ENCODE peak calls at places on chromosomes 3 and 15, in ten cellular contexts. One of them, this sample, is unnamed.
A peak's percentile ranks its signal among the peaks of the same experiment; 100 is the strongest.

GRCh38 chr3:30469125-30469524 is 137.3 kb upstream of the TGFBR2 start:
- DNase-seq in neuronal stem cell: no peak
- DNase-seq in fibroblast of lung: peak; percentile 47
- DNase-seq in right atrium auricular region: no peak
- DNase-seq in cardiac muscle cell: no peak
- DNase-seq in IMR-90: no peak
- DNase-seq in endodermal cell: no peak
- DNase-seq in sigmoid colon: no peak
- DNase-seq in lower leg skin: no peak
- DNase-seq in thoracic aorta: no peak
- DNase-seq in this sample: no peak

GRCh38 chr3:177051419-177051818 is 145.9 kb downstream of the TBL1XR1 start:
- DNase-seq in neuronal stem cell: no peak
- DNase-seq in fibroblast of lung: no peak
- DNase-seq in right atrium auricular region: no peak
- DNase-seq in cardiac muscle cell: no peak
- DNase-seq in IMR-90: no peak
- DNase-seq in endodermal cell: no peak
- DNase-seq in sigmoid colon: no peak
- DNase-seq in lower leg skin: no peak
- DNase-seq in thoracic aorta: no peak
- DNase-seq in this sample: no peak

GRCh38 chr3:121481116-121481895 is 64.5 kb downstream of the POLQ start:
- DNase-seq in neuronal stem cell: no peak
- DNase-seq in fibroblast of lung: peak; percentile 28
- DNase-seq in right atrium auricular region: no peak
- DNase-seq in cardiac muscle cell: no peak
- DNase-seq in IMR-90: peak; percentile 68
- DNase-seq in endodermal cell: no peak
- DNase-seq in sigmoid colon: no peak
- DNase-seq in lower leg skin: no peak
- DNase-seq in thoracic aorta: no peak
- DNase-seq in this sample: no peak

GRCh38 chr3:108408883-108409612 is 101.3 kb downstream of the MYH15 start:
- DNase-seq in neuronal stem cell: no peak
- DNase-seq in fibroblast of lung: no peak
- DNase-seq in right atrium auricular region: no peak
- DNase-seq in cardiac muscle cell: no peak
- DNase-seq in IMR-90: no peak
- DNase-seq in endodermal cell: no peak
- DNase-seq in sigmoid colon: no peak
- DNase-seq in lower leg skin: no peak
- DNase-seq in thoracic aorta: no peak
- DNase-seq in this sample: no peak

GRCh38 chr3:111482611-111483010 is 59.4 kb upstream of the CD96 start:
- DNase-seq in neuronal stem cell: no peak
- DNase-seq in fibroblast of lung: no peak
- DNase-seq in right atrium auricular region: no peak
- DNase-seq in cardiac muscle cell: no peak
- DNase-seq in IMR-90: no peak
- DNase-seq in endodermal cell: no peak
- DNase-seq in sigmoid colon: no peak
- DNase-seq in lower leg skin: no peak
- DNase-seq in thoracic aorta: no peak
- DNase-seq in this sample: no peak

GRCh38 chr3:178849220-178849910 is 222.2 kb downstream of the ZMAT3 start:
- DNase-seq in neuronal stem cell: no peak
- DNase-seq in fibroblast of lung: no peak
- DNase-seq in right atrium auricular region: no peak
- DNase-seq in cardiac muscle cell: no peak
- DNase-seq in IMR-90: no peak
- DNase-seq in endodermal cell: no peak
- DNase-seq in sigmoid colon: no peak
- DNase-seq in lower leg skin: no peak
- DNase-seq in thoracic aorta: no peak
- DNase-seq in this sample: no peak

GRCh38 chr15:67033012-67033411 is 32.4 kb upstream of the SMAD3 start:
- DNase-seq in neuronal stem cell: no peak
- DNase-seq in fibroblast of lung: no peak
- DNase-seq in right atrium auricular region: no peak
- DNase-seq in cardiac muscle cell: no peak
- DNase-seq in IMR-90: no peak
- DNase-seq in endodermal cell: no peak
- DNase-seq in sigmoid colon: no peak
- DNase-seq in lower leg skin: no peak
- DNase-seq in thoracic aorta: no peak
- DNase-seq in this sample: no peak

GRCh38 chr3:176554791-176555330 is 642.4 kb downstream of the TBL1XR1 start:
- DNase-seq in neuronal stem cell: no peak
- DNase-seq in fibroblast of lung: no peak
- DNase-seq in right atrium auricular region: no peak
- DNase-seq in cardiac muscle cell: no peak
- DNase-seq in IMR-90: no peak
- DNase-seq in endodermal cell: no peak
- DNase-seq in sigmoid colon: no peak
- DNase-seq in lower leg skin: no peak
- DNase-seq in thoracic aorta: no peak
- DNase-seq in this sample: no peak

GRCh38 chr3:132556467-132557159 is 40.5 kb upstream of the ACKR4 start:
- DNase-seq in neuronal stem cell: no peak
- DNase-seq in fibroblast of lung: no peak
- DNase-seq in right atrium auricular region: no peak
- DNase-seq in cardiac muscle cell: no peak
- DNase-seq in IMR-90: no peak
- DNase-seq in endodermal cell: peak; percentile 65
- DNase-seq in sigmoid colon: peak; percentile 90
- DNase-seq in lower leg skin: peak; percentile 83
- DNase-seq in thoracic aorta: no peak
- DNase-seq in this sample: no peak

GRCh38 chr3:14460342-14461005 is 58.1 kb downstream of the SLC6A6 start:
- DNase-seq in neuronal stem cell: no peak
- DNase-seq in fibroblast of lung: peak; percentile 98
- DNase-seq in right atrium auricular region: peak; percentile 81
- DNase-seq in cardiac muscle cell: no peak
- DNase-seq in IMR-90: peak; percentile 93
- DNase-seq in endodermal cell: no peak
- DNase-seq in sigmoid colon: peak; percentile 81
- DNase-seq in lower leg skin: no peak
- DNase-seq in thoracic aorta: no peak
- DNase-seq in this sample: peak; percentile 94

GRCh38 chr15:65245096-65245849 is 34.0 kb upstream of the CILP start:
- DNase-seq in neuronal stem cell: no peak
- DNase-seq in fibroblast of lung: peak; percentile 39
- DNase-seq in right atrium auricular region: peak; percentile 81
- DNase-seq in cardiac muscle cell: peak; percentile 23
- DNase-seq in IMR-90: peak; percentile 88
- DNase-seq in endodermal cell: no peak
- DNase-seq in sigmoid colon: peak; percentile 93
- DNase-seq in lower leg skin: no peak
- DNase-seq in thoracic aorta: no peak
- DNase-seq in this sample: peak; percentile 58

GRCh38 chr15:85581495-85581894 is 201.1 kb downstream of the AKAP13 start:
- DNase-seq in neuronal stem cell: no peak
- DNase-seq in fibroblast of lung: no peak
- DNase-seq in right atrium auricular region: peak; percentile 80
- DNase-seq in cardiac muscle cell: no peak
- DNase-seq in IMR-90: no peak
- DNase-seq in endodermal cell: no peak
- DNase-seq in sigmoid colon: peak; percentile 81
- DNase-seq in lower leg skin: peak; percentile 92
- DNase-seq in thoracic aorta: no peak
- DNase-seq in this sample: no peak

GRCh38 chr15:35252351-35252865 is 167.3 kb upstream of the NANOGP8 start:
- DNase-seq in neuronal stem cell: no peak
- DNase-seq in fibroblast of lung: no peak
- DNase-seq in right atrium auricular region: no peak
- DNase-seq in cardiac muscle cell: no peak
- DNase-seq in IMR-90: no peak
- DNase-seq in endodermal cell: no peak
- DNase-seq in sigmoid colon: no peak
- DNase-seq in lower leg skin: no peak
- DNase-seq in thoracic aorta: no peak
- DNase-seq in this sample: no peak

GRCh38 chr15:38721549-38721948 is 156.9 kb upstream of the RASGRP1 start:
- DNase-seq in neuronal stem cell: no peak
- DNase-seq in fibroblast of lung: peak; percentile 69
- DNase-seq in right atrium auricular region: no peak
- DNase-seq in cardiac muscle cell: no peak
- DNase-seq in IMR-90: peak; percentile 45
- DNase-seq in endodermal cell: no peak
- DNase-seq in sigmoid colon: no peak
- DNase-seq in lower leg skin: no peak
- DNase-seq in thoracic aorta: no peak
- DNase-seq in this sample: no peak

GRCh38 chr3:71958533-71958932 is 173.6 kb upstream of the PROK2 start:
- DNase-seq in neuronal stem cell: no peak
- DNase-seq in fibroblast of lung: no peak
- DNase-seq in right atrium auricular region: no peak
- DNase-seq in cardiac muscle cell: no peak
- DNase-seq in IMR-90: no peak
- DNase-seq in endodermal cell: no peak
- DNase-seq in sigmoid colon: no peak
- DNase-seq in lower leg skin: no peak
- DNase-seq in thoracic aorta: no peak
- DNase-seq in this sample: no peak

DNA sequence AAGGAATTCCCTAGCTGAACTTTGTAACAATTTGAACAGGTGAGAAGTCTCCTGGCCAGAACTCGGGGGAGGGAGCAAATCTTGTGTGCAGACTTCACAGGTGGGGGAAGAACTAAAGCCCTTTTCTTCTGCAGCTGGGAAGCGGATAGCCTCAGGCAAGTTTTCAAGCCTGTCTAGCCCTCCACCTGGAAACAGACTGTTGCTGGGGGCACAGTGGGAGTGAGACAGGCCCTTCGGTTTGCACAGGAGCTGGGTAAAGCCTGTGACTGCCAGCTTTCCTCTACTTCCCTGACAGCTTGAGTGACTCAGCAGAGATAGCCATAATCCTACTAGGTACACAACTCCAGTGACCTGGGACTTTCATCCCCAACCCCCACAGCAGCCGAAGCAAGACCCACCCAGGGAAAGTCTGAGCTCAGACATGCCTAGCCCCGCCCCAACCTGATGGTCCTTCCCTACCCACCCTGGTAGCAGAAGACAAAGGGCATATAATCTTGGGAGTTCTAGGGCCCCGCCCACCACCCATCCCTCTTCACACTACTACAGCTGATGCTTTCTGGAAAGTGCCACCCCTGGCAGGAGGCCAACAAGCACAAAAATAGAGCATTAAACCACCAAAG is 478.8 kb downstream of the RAP2B start:
- DNase-seq in neuronal stem cell: no peak
- DNase-seq in fibroblast of lung: no peak
- DNase-seq in right atrium auricular region: no peak
- DNase-seq in cardiac muscle cell: no peak
- DNase-seq in IMR-90: no peak
- DNase-seq in endodermal cell: peak; percentile 85
- DNase-seq in sigmoid colon: no peak
- DNase-seq in lower leg skin: no peak
- DNase-seq in thoracic aorta: no peak
- DNase-seq in this sample: no peak
- H3K4me3 ChIP-seq in neuronal stem cell: no peak overlapping the region
- H3K4me3 ChIP-seq in fibroblast of lung: no peak overlapping the region
- H3K4me3 ChIP-seq in right atrium auricular region: no peak overlapping the region
- H3K4me3 ChIP-seq in cardiac muscle cell: no peak overlapping the region
- H3K4me3 ChIP-seq in IMR-90: no peak overlapping the region
- H3K4me3 ChIP-seq in endodermal cell: peak overlapping the region; percentile 57
- H3K4me3 ChIP-seq in sigmoid colon: no peak overlapping the region
- H3K4me3 ChIP-seq in lower leg skin: no peak overlapping the region
- H3K4me3 ChIP-seq in thoracic aorta: no peak overlapping the region
- H3K4me3 ChIP-seq in this sample: no peak overlapping the region

DNA sequence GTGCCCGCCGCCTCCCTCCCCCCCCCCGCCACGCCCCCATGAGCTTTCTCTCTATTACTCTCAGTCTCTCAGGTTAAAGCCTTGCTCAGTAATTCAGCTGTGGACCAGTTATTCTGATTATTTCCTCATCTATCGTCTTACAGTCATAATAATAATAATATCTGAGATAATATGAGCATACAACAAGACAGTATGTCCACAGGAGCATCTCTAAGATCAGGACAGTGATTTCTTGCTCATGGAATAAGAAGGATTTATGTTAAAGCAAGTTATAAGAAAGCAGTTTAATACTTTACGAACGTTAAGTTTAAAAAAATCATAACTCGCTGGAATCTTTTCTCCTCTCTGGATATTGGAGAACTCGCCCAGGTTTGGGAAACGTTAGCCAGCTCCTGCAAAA is 657 bp upstream of the LMCD1 start:
- DNase-seq in neuronal stem cell: no peak
- DNase-seq in fibroblast of lung: no peak
- DNase-seq in right atrium auricular region: no peak
- DNase-seq in cardiac muscle cell: no peak
- DNase-seq in IMR-90: no peak
- DNase-seq in endodermal cell: no peak
- DNase-seq in sigmoid colon: no peak
- DNase-seq in lower leg skin: no peak
- DNase-seq in thoracic aorta: no peak
- DNase-seq in this sample: no peak
- H3K4me3 ChIP-seq in neuronal stem cell: peak overlapping the region; percentile 61
- H3K4me3 ChIP-seq in fibroblast of lung: peak overlapping the region; percentile 54
- H3K4me3 ChIP-seq in right atrium auricular region: peak overlapping the region; percentile 41
- H3K4me3 ChIP-seq in cardiac muscle cell: peak overlapping the region; percentile 17
- H3K4me3 ChIP-seq in IMR-90: peak overlapping the region; percentile 56
- H3K4me3 ChIP-seq in endodermal cell: peak overlapping the region; percentile 80
- H3K4me3 ChIP-seq in sigmoid colon: peak overlapping the region; percentile 31
- H3K4me3 ChIP-seq in lower leg skin: no peak overlapping the region
- H3K4me3 ChIP-seq in thoracic aorta: peak overlapping the region; percentile 84
- H3K4me3 ChIP-seq in this sample: peak overlapping the region; percentile 62

DNA sequence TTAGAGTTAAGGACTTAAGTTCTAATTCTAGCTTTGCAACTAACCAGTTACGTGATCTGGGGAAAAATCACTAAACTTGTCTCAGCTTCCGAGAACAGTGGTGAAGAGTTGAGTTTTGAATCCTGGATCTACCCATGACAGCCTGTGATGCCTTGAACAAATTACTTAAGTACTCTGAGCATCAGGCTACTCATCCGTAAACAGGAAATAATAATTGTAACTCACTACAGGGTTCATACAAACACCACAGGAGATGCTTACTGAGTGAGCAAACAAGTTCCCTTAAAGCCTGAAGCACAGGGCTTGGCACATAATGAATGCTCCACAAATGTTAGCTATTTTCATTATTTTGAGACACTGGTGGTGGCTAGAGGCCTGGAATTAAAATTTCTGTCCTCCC is 158.8 kb downstream of the ERC2 start:
- DNase-seq in neuronal stem cell: no peak
- DNase-seq in fibroblast of lung: no peak
- DNase-seq in right atrium auricular region: no peak
- DNase-seq in cardiac muscle cell: no peak
- DNase-seq in IMR-90: no peak
- DNase-seq in endodermal cell: no peak
- DNase-seq in sigmoid colon: no peak
- DNase-seq in lower leg skin: no peak
- DNase-seq in thoracic aorta: no peak
- DNase-seq in this sample: no peak
- H3K4me3 ChIP-seq in neuronal stem cell: no peak overlapping the region
- H3K4me3 ChIP-seq in fibroblast of lung: no peak overlapping the region
- H3K4me3 ChIP-seq in right atrium auricular region: no peak overlapping the region
- H3K4me3 ChIP-seq in cardiac muscle cell: no peak overlapping the region
- H3K4me3 ChIP-seq in IMR-90: no peak overlapping the region
- H3K4me3 ChIP-seq in endodermal cell: no peak overlapping the region
- H3K4me3 ChIP-seq in sigmoid colon: no peak overlapping the region
- H3K4me3 ChIP-seq in lower leg skin: no peak overlapping the region
- H3K4me3 ChIP-seq in thoracic aorta: no peak overlapping the region
- H3K4me3 ChIP-seq in this sample: no peak overlapping the region

GRCh38 chr3:61035573-61035972 is 215.7 kb downstream of the FHIT start:
- DNase-seq in neuronal stem cell: no peak
- DNase-seq in fibroblast of lung: no peak
- DNase-seq in right atrium auricular region: no peak
- DNase-seq in cardiac muscle cell: no peak
- DNase-seq in IMR-90: no peak
- DNase-seq in endodermal cell: no peak
- DNase-seq in sigmoid colon: no peak
- DNase-seq in lower leg skin: no peak
- DNase-seq in thoracic aorta: no peak
- DNase-seq in this sample: no peak
- H3K4me3 ChIP-seq in neuronal stem cell: no peak overlapping the region
- H3K4me3 ChIP-seq in fibroblast of lung: no peak overlapping the region
- H3K4me3 ChIP-seq in right atrium auricular region: no peak overlapping the region
- H3K4me3 ChIP-seq in cardiac muscle cell: no peak overlapping the region
- H3K4me3 ChIP-seq in IMR-90: no peak overlapping the region
- H3K4me3 ChIP-seq in endodermal cell: no peak overlapping the region
- H3K4me3 ChIP-seq in sigmoid colon: no peak overlapping the region
- H3K4me3 ChIP-seq in lower leg skin: no peak overlapping the region
- H3K4me3 ChIP-seq in thoracic aorta: no peak overlapping the region
- H3K4me3 ChIP-seq in this sample: no peak overlapping the region